ENCODE peak calls at places on chromosomes 12 and 14, in ten cellular contexts. One of them, this sample, is unnamed.

GRCh38 chr14:80215756-80216581 is 4.7 kb upstream of the DIO2 start:
- DNase-seq in activated T-cell treated with anti-CD3 and anti-CD28 coated beads for 24 hours: no peak
- DNase-seq in bronchial epithelial cell: peak; percentile 81
- DNase-seq in posterior vena cava: no peak
- DNase-seq in stimulated activated CD4-positive, alpha-beta T cell treated with anti-CD3 and anti-CD28 coated beads, Interleukin-12 subunit alpha, Interleukin-12 subunit beta, amount 100 ng/mL, for 24 hours: no peak
- DNase-seq in RWPE1: no peak
- DNase-seq in NCI-H510A treated with DMSO at 0.1 percent for 48 hours: no peak
- DNase-seq in erythroblast: no peak
- DNase-seq in colonic mucosa: peak; percentile 30
- DNase-seq in NCI-H1694: no peak
- DNase-seq in this sample: no peak

GRCh38 chr12:99147150-99147549 is 500.4 kb upstream of the GARIN6 start:
- DNase-seq in activated T-cell treated with anti-CD3 and anti-CD28 coated beads for 24 hours: no peak
- DNase-seq in NCI-H1694: no peak
- DNase-seq in RWPE1: no peak
- DNase-seq in colonic mucosa: no peak
- DNase-seq in NCI-H510A treated with DMSO at 0.1 percent for 48 hours: no peak
- DNase-seq in posterior vena cava: no peak
- DNase-seq in stimulated activated CD4-positive, alpha-beta T cell treated with anti-CD3 and anti-CD28 coated beads, Interleukin-12 subunit alpha, Interleukin-12 subunit beta, amount 100 ng/mL, for 24 hours: no peak
- DNase-seq in bronchial epithelial cell: no peak
- DNase-seq in erythroblast: no peak
- DNase-seq in this sample: no peak

GRCh38 chr14:73269729-73270651 is 32.7 kb downstream of the PAPLN start:
- DNase-seq in posterior vena cava: no peak
- DNase-seq in NCI-H510A treated with DMSO at 0.1 percent for 48 hours: peak; percentile 32
- DNase-seq in bronchial epithelial cell: peak; percentile 23
- DNase-seq in stimulated activated CD4-positive, alpha-beta T cell treated with anti-CD3 and anti-CD28 coated beads, Interleukin-12 subunit alpha, Interleukin-12 subunit beta, amount 100 ng/mL, for 24 hours: no peak
- DNase-seq in erythroblast: peak; percentile 26
- DNase-seq in colonic mucosa: peak; percentile 30
- DNase-seq in NCI-H1694: no peak
- DNase-seq in RWPE1: no peak
- DNase-seq in activated T-cell treated with anti-CD3 and anti-CD28 coated beads for 24 hours: no peak
- DNase-seq in this sample: peak; percentile 39

GRCh38 chr12:3224530-3224903 is 147.3 kb downstream of the TSPAN9 start:
- DNase-seq in RWPE1: no peak
- DNase-seq in bronchial epithelial cell: no peak
- DNase-seq in NCI-H1694: peak; percentile 74
- DNase-seq in posterior vena cava: no peak
- DNase-seq in erythroblast: no peak
- DNase-seq in activated T-cell treated with anti-CD3 and anti-CD28 coated beads for 24 hours: no peak
- DNase-seq in NCI-H510A treated with DMSO at 0.1 percent for 48 hours: no peak
- DNase-seq in stimulated activated CD4-positive, alpha-beta T cell treated with anti-CD3 and anti-CD28 coated beads, Interleukin-12 subunit alpha, Interleukin-12 subunit beta, amount 100 ng/mL, for 24 hours: no peak
- DNase-seq in colonic mucosa: no peak
- DNase-seq in this sample: no peak

GRCh38 chr12:123106640-123107359 is 44.1 kb downstream of the PITPNM2 start:
- DNase-seq in erythroblast: no peak
- DNase-seq in RWPE1: no peak
- DNase-seq in bronchial epithelial cell: no peak
- DNase-seq in NCI-H510A treated with DMSO at 0.1 percent for 48 hours: peak; percentile 31
- DNase-seq in stimulated activated CD4-positive, alpha-beta T cell treated with anti-CD3 and anti-CD28 coated beads, Interleukin-12 subunit alpha, Interleukin-12 subunit beta, amount 100 ng/mL, for 24 hours: no peak
- DNase-seq in colonic mucosa: peak; percentile 29
- DNase-seq in posterior vena cava: no peak
- DNase-seq in activated T-cell treated with anti-CD3 and anti-CD28 coated beads for 24 hours: peak; percentile 40
- DNase-seq in NCI-H1694: no peak
- DNase-seq in this sample: no peak

GRCh38 chr12:12534975-12535374 is 27.7 kb downstream of the DUSP16 start:
- DNase-seq in erythroblast: no peak
- DNase-seq in bronchial epithelial cell: no peak
- DNase-seq in stimulated activated CD4-positive, alpha-beta T cell treated with anti-CD3 and anti-CD28 coated beads, Interleukin-12 subunit alpha, Interleukin-12 subunit beta, amount 100 ng/mL, for 24 hours: no peak
- DNase-seq in NCI-H1694: no peak
- DNase-seq in posterior vena cava: no peak
- DNase-seq in colonic mucosa: no peak
- DNase-seq in NCI-H510A treated with DMSO at 0.1 percent for 48 hours: peak; percentile 29
- DNase-seq in activated T-cell treated with anti-CD3 and anti-CD28 coated beads for 24 hours: no peak
- DNase-seq in RWPE1: no peak
- DNase-seq in this sample: no peak

GRCh38 chr12:78853231-78853630 is 11.3 kb upstream of the SYT1 start:
- DNase-seq in colonic mucosa: no peak
- DNase-seq in NCI-H510A treated with DMSO at 0.1 percent for 48 hours: no peak
- DNase-seq in activated T-cell treated with anti-CD3 and anti-CD28 coated beads for 24 hours: no peak
- DNase-seq in posterior vena cava: no peak
- DNase-seq in bronchial epithelial cell: no peak
- DNase-seq in erythroblast: no peak
- DNase-seq in NCI-H1694: no peak
- DNase-seq in stimulated activated CD4-positive, alpha-beta T cell treated with anti-CD3 and anti-CD28 coated beads, Interleukin-12 subunit alpha, Interleukin-12 subunit beta, amount 100 ng/mL, for 24 hours: no peak
- DNase-seq in RWPE1: no peak
- DNase-seq in this sample: no peak

GRCh38 chr14:75069021-75069810 is at the start of gene ZC2HC1C:
- DNase-seq in NCI-H510A treated with DMSO at 0.1 percent for 48 hours: peak; percentile 96
- DNase-seq in stimulated activated CD4-positive, alpha-beta T cell treated with anti-CD3 and anti-CD28 coated beads, Interleukin-12 subunit alpha, Interleukin-12 subunit beta, amount 100 ng/mL, for 24 hours: peak; percentile 39
- DNase-seq in erythroblast: peak; percentile 90
- DNase-seq in posterior vena cava: peak; percentile 99
- DNase-seq in NCI-H1694: peak; percentile 87
- DNase-seq in bronchial epithelial cell: peak; percentile 78
- DNase-seq in activated T-cell treated with anti-CD3 and anti-CD28 coated beads for 24 hours: peak; percentile 59
- DNase-seq in RWPE1: peak; percentile 93
- DNase-seq in colonic mucosa: peak; percentile 98
- DNase-seq in this sample: peak; percentile 75

GRCh38 chr14:85534435-85534834 is 4.5 kb downstream of the FLRT2 start:
- DNase-seq in RWPE1: peak; percentile 14
- DNase-seq in erythroblast: no peak
- DNase-seq in bronchial epithelial cell: no peak
- DNase-seq in posterior vena cava: no peak
- DNase-seq in colonic mucosa: no peak
- DNase-seq in NCI-H510A treated with DMSO at 0.1 percent for 48 hours: no peak
- DNase-seq in stimulated activated CD4-positive, alpha-beta T cell treated with anti-CD3 and anti-CD28 coated beads, Interleukin-12 subunit alpha, Interleukin-12 subunit beta, amount 100 ng/mL, for 24 hours: no peak
- DNase-seq in activated T-cell treated with anti-CD3 and anti-CD28 coated beads for 24 hours: no peak
- DNase-seq in NCI-H1694: no peak
- DNase-seq in this sample: no peak